ENCODE peak calls at places on chromosomes 2 and 18, in seven cellular contexts. L is small intestine, A is transverse colon, Y is Panc1, J is breast epithelium, T is fibroblast of lung, G is colonic mucosa. O is an unnamed sample.

GRCh38 chr18:70454705-70455322 is 166.0 kb downstream of the SOCS6 start:
- DNase-seq in L (peak), A (no peak), Y (peak), J (no peak), T (peak), G (peak), O (peak)

GRCh38 chr2:96800762-96801463 is 15.2 kb upstream of the CNNM3 start:
- DNase-seq in L (peak), A (peak), Y (no peak), J (peak), T (peak), G (peak), O (peak)

GRCh38 chr2:83565231-83566025 is 893.7 kb downstream of the SUCLG1 start:
- DNase-seq in L (no peak), A (no peak), Y (no peak), J (no peak), T (no peak), G (no peak), O (no peak)

GRCh38 chr2:189178726-189179606 is 595 bp downstream of the COL5A2 start:
- DNase-seq in L (peak), A (no peak), Y (no peak), J (no peak), T (peak), G (no peak), O (peak)

GRCh38 chr18:42508683-42509347 is 553.8 kb downstream of the PIK3C3 start:
- DNase-seq in L (no peak), A (no peak), Y (no peak), J (no peak), T (no peak), G (no peak), O (no peak)

GRCh38 chr2:239537633-239538356 is 137.0 kb upstream of the HDAC4 start:
- DNase-seq in L (no peak), A (no peak), Y (no peak), J (peak), T (no peak), G (no peak), O (no peak)

GRCh38 chr18:74896390-74896991 is 298.8 kb downstream of the ZNF407 start:
- DNase-seq in L (peak), A (peak), Y (peak), J (no peak), T (no peak), G (peak), O (peak)

GRCh38 chr2:144357623-144358400 is 162.1 kb downstream of the ZEB2 start:
- DNase-seq in L (no peak), A (no peak), Y (peak), J (no peak), T (peak), G (no peak), O (peak)

GRCh38 chr2:73870084-73870483 is 22.7 kb upstream of the ACTG2 start:
- DNase-seq in L (no peak), A (peak), Y (no peak), J (no peak), T (peak), G (peak), O (no peak)

GRCh38 chr18:54675076-54675475 is 84.0 kb downstream of the DYNAP start:
- DNase-seq in L (no peak), A (no peak), Y (no peak), J (no peak), T (no peak), G (no peak), O (no peak)

GRCh38 chr2:192035731-192036442 is 158.8 kb downstream of the TMEFF2 start:
- DNase-seq in L (no peak), A (no peak), Y (no peak), J (no peak), T (peak), G (no peak), O (no peak)

GRCh38 chr18:2173464-2173863 is 397.8 kb downstream of the METTL4 start:
- DNase-seq in L (no peak), A (no peak), Y (no peak), J (no peak), T (peak), G (no peak), O (peak)

GRCh38 chr2:52141076-52141475 is 1109.1 kb upstream of the NRXN1 start:
- DNase-seq in L (no peak), A (no peak), Y (no peak), J (no peak), T (peak), G (no peak), O (no peak)

GRCh38 chr2:69026026-69026425 is 13.0 kb downstream of the ANTXR1 start:
- DNase-seq in L (peak), A (peak), Y (no peak), J (no peak), T (no peak), G (peak), O (no peak)

GRCh38 chr18:22084547-22084946 is 84.8 kb upstream of the GATA6 start:
- DNase-seq in L (peak), A (peak), Y (no peak), J (no peak), T (peak), G (peak), O (no peak)

GRCh38 chr2:39150102-39150562 is 29.3 kb upstream of the SOS1 start:
- DNase-seq in L (no peak), A (no peak), Y (no peak), J (no peak), T (no peak), G (no peak), O (no peak)

GRCh38 chr2:170425291-170425751 is 247.4 kb downstream of the MYO3B start:
- DNase-seq in L (peak), A (no peak), Y (no peak), J (no peak), T (peak), G (peak), O (peak)

GRCh38 chr18:33605250-33605649 is 27.2 kb downstream of the ASXL3 start:
- DNase-seq in L (peak), A (no peak), Y (no peak), J (no peak), T (no peak), G (no peak), O (no peak)

GRCh38 chr18:32777049-32777448 is 4.2 kb upstream of the KLHL14 start:
- DNase-seq in L (no peak), A (no peak), Y (no peak), J (no peak), T (no peak), G (no peak), O (no peak)

GRCh38 chr2:238986491-238987351 is 138.8 kb downstream of the TWIST2 start:
- DNase-seq in L (no peak), A (no peak), Y (no peak), J (no peak), T (no peak), G (peak), O (no peak)

GRCh38 chr2:68362069-68362468 is 3.0 kb upstream of the PLEK start:
- DNase-seq in L (peak), A (peak), Y (peak), J (peak), T (peak), G (peak), O (peak)

GRCh38 chr2:236273126-236273525 is 8.9 kb upstream of the ASB18 start:
- DNase-seq in L (no peak), A (no peak), Y (no peak), J (no peak), T (no peak), G (no peak), O (no peak)

GRCh38 chr2:85811850-85812735 is 58.3 kb downstream of the ATOH8 start:
- DNase-seq in L (no peak), A (no peak), Y (no peak), J (no peak), T (no peak), G (no peak), O (no peak)

GRCh38 chr2:196410008-196410407 is 229.5 kb upstream of the CCDC150 start:
- DNase-seq in L (no peak), A (no peak), Y (no peak), J (no peak), T (no peak), G (no peak), O (no peak)

GRCh38 chr2:196415384-196415783 is 224.1 kb upstream of the CCDC150 start:
- DNase-seq in L (no peak), A (no peak), Y (no peak), J (no peak), T (no peak), G (no peak), O (no peak)

GRCh38 chr2:196409376-196409775 is 230.1 kb upstream of the CCDC150 start:
- DNase-seq in L (no peak), A (no peak), Y (no peak), J (no peak), T (peak), G (no peak), O (no peak)

GRCh38 chr2:196413821-196414274 is 225.7 kb upstream of the CCDC150 start:
- DNase-seq in L (no peak), A (no peak), Y (no peak), J (no peak), T (peak), G (no peak), O (no peak)
- H3K27ac ChIP-seq in L (no peak), A (no peak), Y (no peak), J (no peak), T (no peak), G (no peak), O (no peak)

GRCh38 chr2:46874236-46874929 is 41.2 kb downstream of the MCFD2 start:
- DNase-seq in L (no peak), A (no peak), Y (no peak), J (no peak), T (no peak), G (no peak), O (no peak)
- H3K27ac ChIP-seq in L (no peak), A (peak), Y (peak), J (peak), T (peak), G (peak), O (peak)

DNA sequence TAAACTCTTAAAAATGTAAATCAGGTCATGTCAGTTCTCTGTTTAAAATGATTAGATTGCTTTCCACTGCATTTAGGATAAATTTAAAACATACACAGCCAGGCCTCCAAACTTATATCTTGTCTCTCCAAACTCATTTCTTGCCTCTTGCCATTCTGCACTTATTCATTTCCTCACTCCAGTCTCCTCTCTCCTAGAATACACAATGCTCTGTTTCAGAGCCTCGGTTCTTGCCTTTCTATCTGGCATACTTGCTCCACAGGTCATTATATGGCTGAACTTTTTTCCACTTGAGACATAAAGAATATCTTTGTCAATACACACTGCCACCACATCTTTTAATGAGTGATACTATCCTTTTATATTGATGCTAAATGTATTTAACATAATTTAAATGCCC is 10.5 kb upstream of the UGP2 start:
- DNase-seq in L (no peak), A (no peak), Y (no peak), J (no peak), T (no peak), G (no peak), O (no peak)
- H3K27ac ChIP-seq in L (no peak), A (no peak), Y (no peak), J (no peak), T (no peak), G (no peak), O (no peak)

DNA sequence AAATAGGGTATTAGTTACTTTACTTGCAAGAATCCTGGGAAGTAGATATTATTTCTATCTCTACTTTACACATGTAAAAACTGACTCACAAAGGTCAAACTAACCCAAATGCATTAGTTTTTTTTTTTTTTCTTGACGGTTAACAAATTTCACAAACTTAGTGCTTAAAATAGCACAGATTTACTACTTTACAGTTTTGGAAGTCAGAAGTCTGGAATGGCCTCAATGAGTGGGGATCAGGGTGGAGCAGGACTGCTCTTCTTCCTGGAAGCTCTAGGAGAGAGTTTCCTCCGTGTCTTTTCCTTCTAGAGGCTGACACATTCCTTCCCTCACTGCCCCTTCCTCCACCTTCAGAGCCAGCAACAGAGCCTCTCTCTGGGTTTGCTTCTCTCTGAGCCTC is 117.2 kb downstream of the COL6A3 start:
- DNase-seq in L (no peak), A (no peak), Y (no peak), J (no peak), T (peak), G (no peak), O (no peak)
- H3K27ac ChIP-seq in L (no peak), A (peak), Y (peak), J (peak), T (peak), G (no peak), O (peak)

DNA sequence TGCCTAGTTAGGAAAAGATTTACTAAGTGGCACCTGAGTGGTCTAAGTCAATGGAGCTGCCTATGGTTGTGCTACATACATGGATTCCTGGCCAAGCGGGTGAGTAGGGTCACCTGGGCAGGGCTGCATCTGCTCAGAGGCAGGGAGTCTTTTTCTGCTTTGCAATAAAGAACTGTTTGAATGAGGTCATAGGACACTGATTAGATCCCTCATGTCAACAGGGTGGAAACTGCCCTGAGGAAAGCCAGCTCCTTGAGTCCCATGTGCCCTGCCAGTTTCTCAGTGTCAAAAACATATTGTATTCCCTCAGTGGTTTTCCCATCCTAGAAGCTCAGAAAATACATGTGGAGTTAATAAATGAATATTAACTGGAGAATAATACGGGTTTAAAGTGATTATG is 4.6 kb downstream of the LAMA3 start:
- DNase-seq in L (peak), A (peak), Y (no peak), J (no peak), T (no peak), G (no peak), O (no peak)
- H3K27ac ChIP-seq in L (no peak), A (no peak), Y (no peak), J (no peak), T (no peak), G (no peak), O (no peak)

O was measured in RWPE1.